ENCODE peak calls at places on chromosomes 5 and 9, in five cellular contexts. U is K562, P is H1, O is A549, A is GM12878. D is an unnamed sample.

GRCh38 chr5:138878437-138879235 is 3.5 kb upstream of the LRRTM2 start:
- DNase-seq in P (no peak), O (no peak), A (no peak), U (no peak), D (no peak)

GRCh38 chr9:90526386-90526785 is 116.2 kb downstream of the DIRAS2 start:
- DNase-seq in U (no peak), A (no peak), O (no peak), P (no peak), D (no peak)

GRCh38 chr5:139451176-139451575 is 11.4 kb downstream of the ECSCR start:
- DNase-seq in P (no peak), A (no peak), O (no peak), U (no peak), D (no peak)

GRCh38 chr9:111566234-111566633 is 33.2 kb downstream of the PTGR1 start:
- DNase-seq in P (no peak), O (no peak), U (no peak), A (no peak), D (no peak)

GRCh38 chr5:72523960-72524582 is 16.9 kb upstream of the ZNF366 start:
- DNase-seq in U (no peak), A (peak), O (no peak), P (no peak), D (peak)

GRCh38 chr9:122978586-122978985 is 37.8 kb downstream of the RABGAP1 start:
- DNase-seq in U (no peak), O (no peak), A (no peak), P (no peak), D (no peak)

GRCh38 chr5:108989761-108990392 is 242.2 kb downstream of the FER start:
- DNase-seq in O (no peak), A (no peak), U (no peak), P (no peak), D (no peak)

GRCh38 chr5:83701886-83702285 is 18.8 kb downstream of the HAPLN1 start:
- DNase-seq in U (no peak), O (no peak), A (no peak), P (no peak), D (no peak)

DNA sequence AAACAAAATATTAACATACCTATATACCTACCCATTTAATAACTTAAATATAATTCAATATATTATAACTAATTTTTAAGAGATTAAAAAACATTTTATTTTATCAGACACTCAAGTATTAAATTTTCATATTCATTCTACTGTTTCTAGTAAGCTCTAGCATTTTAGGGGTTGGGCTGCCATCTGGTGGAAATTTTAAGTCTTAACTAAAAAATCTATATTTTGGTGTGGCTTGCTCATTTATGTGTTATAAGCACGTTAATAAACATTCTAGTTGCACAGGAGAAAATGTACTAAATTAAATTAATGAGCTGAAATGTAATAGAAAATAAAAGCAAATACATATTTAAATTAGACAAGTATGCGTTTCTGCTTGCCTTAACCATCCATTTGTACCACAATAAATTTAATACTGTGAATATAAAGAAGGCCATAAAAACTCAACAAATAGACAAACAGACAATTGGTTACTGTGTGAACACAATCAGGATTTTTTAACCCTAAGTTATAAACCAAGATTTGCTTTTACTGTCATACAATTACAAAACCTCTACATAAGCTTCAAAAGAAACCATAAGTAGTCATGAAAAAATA is 1728.3 kb upstream of the CDH9 start:
- DNase-seq in A (no peak), P (no peak), U (peak), O (peak), D (peak)
- TF ChIP-seq HDAC2 in A (no peak), P (no peak), U (no peak), O (no peak), D (no peak)

DNA sequence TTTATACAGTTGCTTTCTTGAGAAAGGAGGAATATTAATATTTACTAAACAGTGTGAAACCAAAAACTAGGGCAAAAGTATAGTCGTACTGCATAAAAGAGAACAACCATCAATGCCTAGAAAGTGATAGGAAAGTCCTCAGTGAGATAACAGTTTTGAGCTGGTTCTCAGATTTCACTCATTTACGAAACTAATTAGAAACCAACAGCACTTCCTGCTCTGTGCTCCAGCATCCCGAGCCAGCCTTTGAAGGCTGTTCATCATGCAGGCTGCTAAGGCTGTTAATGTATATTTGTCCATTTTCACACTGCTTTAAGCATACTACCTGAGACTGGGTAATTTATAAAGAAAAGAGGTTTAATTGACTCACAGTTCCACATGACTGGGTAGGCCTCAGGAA is 2039.9 kb downstream of the EFNA5 start:
- DNase-seq in O (no peak), P (no peak), A (no peak), U (no peak), D (no peak)
- TF ChIP-seq HDAC2 in O (no peak), P (no peak), A (no peak), U (no peak), D (no peak)

GRCh38 chr9:131370638-131371037 is 23.2 kb upstream of the PRRC2B start:
- DNase-seq in P (no peak), A (no peak), O (no peak), U (peak), D (no peak)
- TF ChIP-seq HDAC2 in P (no peak), A (no peak), O (no peak), U (no peak), D (no peak)

DNA sequence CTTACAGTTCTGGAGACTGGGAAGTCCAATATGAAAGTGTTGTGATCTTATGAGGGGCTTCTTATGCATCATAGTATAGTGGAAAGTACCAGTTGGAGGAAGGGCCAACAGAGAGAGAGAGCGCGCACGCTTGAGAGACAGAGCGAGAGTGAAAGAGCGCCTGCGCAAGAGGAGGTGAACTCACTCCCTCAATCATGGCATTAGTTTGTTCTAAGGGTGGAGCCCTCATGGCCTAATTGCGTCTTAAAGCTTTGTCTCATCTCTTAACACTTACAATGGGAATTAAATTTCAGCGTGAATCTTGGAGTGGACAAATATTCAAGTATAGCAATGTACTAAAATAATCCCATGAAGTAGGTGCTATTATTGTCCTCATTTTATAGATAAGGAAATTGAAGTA is 303.2 kb downstream of the OSTF1 start:
- DNase-seq in U (no peak), A (no peak), O (no peak), P (no peak), D (no peak)
- TF ChIP-seq HDAC2 in U (no peak), A (no peak), O (no peak), P (no peak), D (no peak)

GRCh38 chr9:4221936-4222335 is 77.9 kb downstream of the GLIS3 start:
- DNase-seq in U (no peak), P (no peak), A (no peak), O (no peak), D (no peak)
- TF ChIP-seq HDAC2 in U (no peak), P (no peak), A (no peak), O (no peak), D (no peak)